ENCODE peak calls at places on chromosome 7, in six cellular contexts. One of them, this sample, is unnamed.

GRCh38 chr7:47610506-47611044 is 28.7 kb upstream of the TNS3 start:
- DNase-seq in left ventricle myocardium inferior: no peak
- DNase-seq in stimulated activated CD8-positive, alpha-beta memory T cell treated with anti-CD3 and anti-CD28 coated beads, Interleukin-4, amount 100 ng/mL, for 24 hours: no peak
- DNase-seq in heart left ventricle: peak
- DNase-seq in GM23248: peak
- DNase-seq in activated CD4-positive, alpha-beta T cell treated with anti-CD3 and anti-CD28 coated beads, Interleukin-2, amount 10 ng/mL, durations not matched to agents 7 days and 5 days: no peak
- DNase-seq in this sample: no peak

GRCh38 chr7:157136372-157136771 is 2.4 kb upstream of the UBE3C start:
- DNase-seq in left ventricle myocardium inferior: no peak
- DNase-seq in stimulated activated CD8-positive, alpha-beta memory T cell treated with anti-CD3 and anti-CD28 coated beads, Interleukin-4, amount 100 ng/mL, for 24 hours: no peak
- DNase-seq in heart left ventricle: no peak
- DNase-seq in GM23248: peak
- DNase-seq in activated CD4-positive, alpha-beta T cell treated with anti-CD3 and anti-CD28 coated beads, Interleukin-2, amount 10 ng/mL, durations not matched to agents 7 days and 5 days: no peak
- DNase-seq in this sample: no peak

GRCh38 chr7:141674201-141674671 is 27.7 kb downstream of the DENND11 start:
- DNase-seq in left ventricle myocardium inferior: no peak
- DNase-seq in stimulated activated CD8-positive, alpha-beta memory T cell treated with anti-CD3 and anti-CD28 coated beads, Interleukin-4, amount 100 ng/mL, for 24 hours: no peak
- DNase-seq in heart left ventricle: no peak
- DNase-seq in GM23248: peak
- DNase-seq in activated CD4-positive, alpha-beta T cell treated with anti-CD3 and anti-CD28 coated beads, Interleukin-2, amount 10 ng/mL, durations not matched to agents 7 days and 5 days: no peak
- DNase-seq in this sample: no peak

GRCh38 chr7:9657257-9657656 is 1223.8 kb downstream of the NXPH1 start:
- DNase-seq in left ventricle myocardium inferior: no peak
- DNase-seq in stimulated activated CD8-positive, alpha-beta memory T cell treated with anti-CD3 and anti-CD28 coated beads, Interleukin-4, amount 100 ng/mL, for 24 hours: no peak
- DNase-seq in heart left ventricle: no peak
- DNase-seq in GM23248: no peak
- DNase-seq in activated CD4-positive, alpha-beta T cell treated with anti-CD3 and anti-CD28 coated beads, Interleukin-2, amount 10 ng/mL, durations not matched to agents 7 days and 5 days: no peak
- DNase-seq in this sample: peak

GRCh38 chr7:5478568-5479045 is 55.0 kb upstream of the TNRC18 start:
- DNase-seq in left ventricle myocardium inferior: no peak
- DNase-seq in stimulated activated CD8-positive, alpha-beta memory T cell treated with anti-CD3 and anti-CD28 coated beads, Interleukin-4, amount 100 ng/mL, for 24 hours: no peak
- DNase-seq in heart left ventricle: no peak
- DNase-seq in GM23248: no peak
- DNase-seq in activated CD4-positive, alpha-beta T cell treated with anti-CD3 and anti-CD28 coated beads, Interleukin-2, amount 10 ng/mL, durations not matched to agents 7 days and 5 days: no peak
- DNase-seq in this sample: no peak

GRCh38 chr7:74191231-74191630 is 17.1 kb downstream of the EIF4H start:
- DNase-seq in left ventricle myocardium inferior: no peak
- DNase-seq in stimulated activated CD8-positive, alpha-beta memory T cell treated with anti-CD3 and anti-CD28 coated beads, Interleukin-4, amount 100 ng/mL, for 24 hours: no peak
- DNase-seq in heart left ventricle: no peak
- DNase-seq in GM23248: no peak
- DNase-seq in activated CD4-positive, alpha-beta T cell treated with anti-CD3 and anti-CD28 coated beads, Interleukin-2, amount 10 ng/mL, durations not matched to agents 7 days and 5 days: no peak
- DNase-seq in this sample: no peak

GRCh38 chr7:2015251-2015871 is 217.4 kb downstream of the MAD1L1 start:
- DNase-seq in left ventricle myocardium inferior: peak
- DNase-seq in stimulated activated CD8-positive, alpha-beta memory T cell treated with anti-CD3 and anti-CD28 coated beads, Interleukin-4, amount 100 ng/mL, for 24 hours: no peak
- DNase-seq in heart left ventricle: peak
- DNase-seq in GM23248: no peak
- DNase-seq in activated CD4-positive, alpha-beta T cell treated with anti-CD3 and anti-CD28 coated beads, Interleukin-2, amount 10 ng/mL, durations not matched to agents 7 days and 5 days: no peak
- DNase-seq in this sample: no peak

GRCh38 chr7:156061689-156062255 is 249.5 kb upstream of the SHH start:
- DNase-seq in left ventricle myocardium inferior: no peak
- DNase-seq in stimulated activated CD8-positive, alpha-beta memory T cell treated with anti-CD3 and anti-CD28 coated beads, Interleukin-4, amount 100 ng/mL, for 24 hours: no peak
- DNase-seq in heart left ventricle: no peak
- DNase-seq in GM23248: no peak
- DNase-seq in activated CD4-positive, alpha-beta T cell treated with anti-CD3 and anti-CD28 coated beads, Interleukin-2, amount 10 ng/mL, durations not matched to agents 7 days and 5 days: no peak
- DNase-seq in this sample: no peak

GRCh38 chr7:150375662-150376521 is 3.2 kb upstream of the ZNF775 start:
- DNase-seq in left ventricle myocardium inferior: no peak
- DNase-seq in stimulated activated CD8-positive, alpha-beta memory T cell treated with anti-CD3 and anti-CD28 coated beads, Interleukin-4, amount 100 ng/mL, for 24 hours: no peak
- DNase-seq in heart left ventricle: no peak
- DNase-seq in GM23248: no peak
- DNase-seq in activated CD4-positive, alpha-beta T cell treated with anti-CD3 and anti-CD28 coated beads, Interleukin-2, amount 10 ng/mL, durations not matched to agents 7 days and 5 days: peak
- DNase-seq in this sample: no peak

GRCh38 chr7:107690611-107691010 is 30.0 kb downstream of the SLC26A4 start:
- DNase-seq in left ventricle myocardium inferior: no peak
- DNase-seq in stimulated activated CD8-positive, alpha-beta memory T cell treated with anti-CD3 and anti-CD28 coated beads, Interleukin-4, amount 100 ng/mL, for 24 hours: no peak
- DNase-seq in heart left ventricle: no peak
- DNase-seq in GM23248: no peak
- DNase-seq in activated CD4-positive, alpha-beta T cell treated with anti-CD3 and anti-CD28 coated beads, Interleukin-2, amount 10 ng/mL, durations not matched to agents 7 days and 5 days: no peak
- DNase-seq in this sample: no peak

GRCh38 chr7:1530946-1531262 is 402 bp downstream of the MAFK start:
- DNase-seq in left ventricle myocardium inferior: no peak
- DNase-seq in stimulated activated CD8-positive, alpha-beta memory T cell treated with anti-CD3 and anti-CD28 coated beads, Interleukin-4, amount 100 ng/mL, for 24 hours: no peak
- DNase-seq in heart left ventricle: no peak
- DNase-seq in GM23248: no peak
- DNase-seq in activated CD4-positive, alpha-beta T cell treated with anti-CD3 and anti-CD28 coated beads, Interleukin-2, amount 10 ng/mL, durations not matched to agents 7 days and 5 days: no peak
- DNase-seq in this sample: no peak

GRCh38 chr7:100895701-100895955 is at the start of gene ACHE:
- DNase-seq in left ventricle myocardium inferior: no peak
- DNase-seq in stimulated activated CD8-positive, alpha-beta memory T cell treated with anti-CD3 and anti-CD28 coated beads, Interleukin-4, amount 100 ng/mL, for 24 hours: no peak
- DNase-seq in heart left ventricle: no peak
- DNase-seq in GM23248: no peak
- DNase-seq in activated CD4-positive, alpha-beta T cell treated with anti-CD3 and anti-CD28 coated beads, Interleukin-2, amount 10 ng/mL, durations not matched to agents 7 days and 5 days: no peak
- DNase-seq in this sample: no peak

GRCh38 chr7:100545636-100546128 is 6.7 kb downstream of the AGFG2 start:
- DNase-seq in left ventricle myocardium inferior: no peak
- DNase-seq in stimulated activated CD8-positive, alpha-beta memory T cell treated with anti-CD3 and anti-CD28 coated beads, Interleukin-4, amount 100 ng/mL, for 24 hours: no peak
- DNase-seq in heart left ventricle: no peak
- DNase-seq in GM23248: peak
- DNase-seq in activated CD4-positive, alpha-beta T cell treated with anti-CD3 and anti-CD28 coated beads, Interleukin-2, amount 10 ng/mL, durations not matched to agents 7 days and 5 days: no peak
- DNase-seq in this sample: peak

GRCh38 chr7:22851140-22851539 is 28.5 kb upstream of the TOMM7 start:
- DNase-seq in left ventricle myocardium inferior: no peak
- DNase-seq in stimulated activated CD8-positive, alpha-beta memory T cell treated with anti-CD3 and anti-CD28 coated beads, Interleukin-4, amount 100 ng/mL, for 24 hours: no peak
- DNase-seq in heart left ventricle: no peak
- DNase-seq in GM23248: no peak
- DNase-seq in activated CD4-positive, alpha-beta T cell treated with anti-CD3 and anti-CD28 coated beads, Interleukin-2, amount 10 ng/mL, durations not matched to agents 7 days and 5 days: no peak
- DNase-seq in this sample: no peak

GRCh38 chr7:130420943-130421578 is 19.8 kb downstream of the CEP41 start:
- DNase-seq in left ventricle myocardium inferior: no peak
- DNase-seq in stimulated activated CD8-positive, alpha-beta memory T cell treated with anti-CD3 and anti-CD28 coated beads, Interleukin-4, amount 100 ng/mL, for 24 hours: no peak
- DNase-seq in heart left ventricle: no peak
- DNase-seq in GM23248: peak
- DNase-seq in activated CD4-positive, alpha-beta T cell treated with anti-CD3 and anti-CD28 coated beads, Interleukin-2, amount 10 ng/mL, durations not matched to agents 7 days and 5 days: no peak
- DNase-seq in this sample: peak

GRCh38 chr7:129553861-129554530 is 51.7 kb downstream of the SMKR1 start:
- DNase-seq in left ventricle myocardium inferior: no peak
- DNase-seq in stimulated activated CD8-positive, alpha-beta memory T cell treated with anti-CD3 and anti-CD28 coated beads, Interleukin-4, amount 100 ng/mL, for 24 hours: peak
- DNase-seq in heart left ventricle: no peak
- DNase-seq in GM23248: peak
- DNase-seq in activated CD4-positive, alpha-beta T cell treated with anti-CD3 and anti-CD28 coated beads, Interleukin-2, amount 10 ng/mL, durations not matched to agents 7 days and 5 days: peak
- DNase-seq in this sample: peak

GRCh38 chr7:5077740-5078139 is 32.1 kb downstream of the RBAK start:
- DNase-seq in left ventricle myocardium inferior: no peak
- DNase-seq in stimulated activated CD8-positive, alpha-beta memory T cell treated with anti-CD3 and anti-CD28 coated beads, Interleukin-4, amount 100 ng/mL, for 24 hours: no peak
- DNase-seq in heart left ventricle: no peak
- DNase-seq in GM23248: peak
- DNase-seq in activated CD4-positive, alpha-beta T cell treated with anti-CD3 and anti-CD28 coated beads, Interleukin-2, amount 10 ng/mL, durations not matched to agents 7 days and 5 days: no peak
- DNase-seq in this sample: no peak

GRCh38 chr7:44547536-44548221 is 6.5 kb upstream of the NPC1L1 start:
- DNase-seq in left ventricle myocardium inferior: no peak
- DNase-seq in stimulated activated CD8-positive, alpha-beta memory T cell treated with anti-CD3 and anti-CD28 coated beads, Interleukin-4, amount 100 ng/mL, for 24 hours: no peak
- DNase-seq in heart left ventricle: no peak
- DNase-seq in GM23248: no peak
- DNase-seq in activated CD4-positive, alpha-beta T cell treated with anti-CD3 and anti-CD28 coated beads, Interleukin-2, amount 10 ng/mL, durations not matched to agents 7 days and 5 days: no peak
- DNase-seq in this sample: no peak

GRCh38 chr7:156105337-156106106 is 293.3 kb upstream of the SHH start:
- DNase-seq in left ventricle myocardium inferior: no peak
- DNase-seq in stimulated activated CD8-positive, alpha-beta memory T cell treated with anti-CD3 and anti-CD28 coated beads, Interleukin-4, amount 100 ng/mL, for 24 hours: no peak
- DNase-seq in heart left ventricle: no peak
- DNase-seq in GM23248: no peak
- DNase-seq in activated CD4-positive, alpha-beta T cell treated with anti-CD3 and anti-CD28 coated beads, Interleukin-2, amount 10 ng/mL, durations not matched to agents 7 days and 5 days: no peak
- DNase-seq in this sample: no peak

GRCh38 chr7:135078051-135078450 is 69.8 kb upstream of the TMEM140 start:
- DNase-seq in left ventricle myocardium inferior: no peak
- DNase-seq in stimulated activated CD8-positive, alpha-beta memory T cell treated with anti-CD3 and anti-CD28 coated beads, Interleukin-4, amount 100 ng/mL, for 24 hours: no peak
- DNase-seq in heart left ventricle: no peak
- DNase-seq in GM23248: no peak
- DNase-seq in activated CD4-positive, alpha-beta T cell treated with anti-CD3 and anti-CD28 coated beads, Interleukin-2, amount 10 ng/mL, durations not matched to agents 7 days and 5 days: no peak
- DNase-seq in this sample: no peak

GRCh38 chr7:127976056-127976455 is 55.2 kb downstream of the LRRC4 start:
- DNase-seq in left ventricle myocardium inferior: no peak
- DNase-seq in stimulated activated CD8-positive, alpha-beta memory T cell treated with anti-CD3 and anti-CD28 coated beads, Interleukin-4, amount 100 ng/mL, for 24 hours: no peak
- DNase-seq in heart left ventricle: no peak
- DNase-seq in GM23248: no peak
- DNase-seq in activated CD4-positive, alpha-beta T cell treated with anti-CD3 and anti-CD28 coated beads, Interleukin-2, amount 10 ng/mL, durations not matched to agents 7 days and 5 days: no peak
- DNase-seq in this sample: no peak